ENCODE peak calls at places on chromosomes 5 and 9, in eight cellular contexts. One of them, this sample, is unnamed.

GRCh38 chr9:128150594-128151342 is 1.5 kb downstream of the LCN2 start:
- DNase-seq in stomach: peak
- DNase-seq in endothelial cell of umbilical vein: no peak
- DNase-seq in ovary: peak
- DNase-seq in esophagus muscularis mucosa: no peak
- DNase-seq in adrenal gland: no peak
- DNase-seq in A549: peak
- DNase-seq in spleen: peak
- DNase-seq in this sample: no peak

GRCh38 chr5:103724272-103724671 is 161.7 kb upstream of the NUDT12 start:
- DNase-seq in esophagus muscularis mucosa: no peak
- DNase-seq in adrenal gland: no peak
- DNase-seq in stomach: no peak
- DNase-seq in ovary: no peak
- DNase-seq in A549: no peak
- DNase-seq in endothelial cell of umbilical vein: no peak
- DNase-seq in spleen: no peak
- DNase-seq in this sample: no peak

GRCh38 chr9:135825435-135826187 is 81.7 kb downstream of the CAMSAP1 start:
- DNase-seq in esophagus muscularis mucosa: no peak
- DNase-seq in A549: no peak
- DNase-seq in stomach: no peak
- DNase-seq in endothelial cell of umbilical vein: no peak
- DNase-seq in spleen: no peak
- DNase-seq in adrenal gland: no peak
- DNase-seq in ovary: no peak
- DNase-seq in this sample: peak

GRCh38 chr5:76403713-76403962 is 553 bp downstream of the IQGAP2 start:
- DNase-seq in esophagus muscularis mucosa: no peak
- DNase-seq in endothelial cell of umbilical vein: no peak
- DNase-seq in ovary: no peak
- DNase-seq in A549: peak
- DNase-seq in spleen: no peak
- DNase-seq in adrenal gland: no peak
- DNase-seq in stomach: no peak
- DNase-seq in this sample: no peak

GRCh38 chr9:100092066-100092465 is 6.7 kb downstream of the ERP44 start:
- DNase-seq in spleen: no peak
- DNase-seq in stomach: no peak
- DNase-seq in A549: no peak
- DNase-seq in esophagus muscularis mucosa: no peak
- DNase-seq in adrenal gland: no peak
- DNase-seq in ovary: no peak
- DNase-seq in endothelial cell of umbilical vein: no peak
- DNase-seq in this sample: no peak

GRCh38 chr5:133957591-133957990 is 10.8 kb downstream of the C5orf15 start:
- DNase-seq in spleen: no peak
- DNase-seq in ovary: no peak
- DNase-seq in adrenal gland: no peak
- DNase-seq in A549: no peak
- DNase-seq in stomach: no peak
- DNase-seq in endothelial cell of umbilical vein: no peak
- DNase-seq in esophagus muscularis mucosa: peak
- DNase-seq in this sample: no peak

GRCh38 chr9:29966247-29966646 is 2393.0 kb upstream of the C9orf72 start:
- DNase-seq in A549: peak
- DNase-seq in ovary: no peak
- DNase-seq in endothelial cell of umbilical vein: no peak
- DNase-seq in adrenal gland: no peak
- DNase-seq in stomach: no peak
- DNase-seq in esophagus muscularis mucosa: no peak
- DNase-seq in spleen: no peak
- DNase-seq in this sample: no peak

GRCh38 chr5:164153469-164154172 is 648.2 kb downstream of the MAT2B start:
- DNase-seq in A549: no peak
- DNase-seq in spleen: no peak
- DNase-seq in endothelial cell of umbilical vein: peak
- DNase-seq in esophagus muscularis mucosa: no peak
- DNase-seq in adrenal gland: no peak
- DNase-seq in stomach: no peak
- DNase-seq in ovary: no peak
- DNase-seq in this sample: no peak

GRCh38 chr9:35164711-35165110 is 2.9 kb downstream of the UNC13B start:
- DNase-seq in spleen: no peak
- DNase-seq in adrenal gland: no peak
- DNase-seq in esophagus muscularis mucosa: no peak
- DNase-seq in A549: no peak
- DNase-seq in stomach: no peak
- DNase-seq in ovary: no peak
- DNase-seq in endothelial cell of umbilical vein: peak
- DNase-seq in this sample: no peak

GRCh38 chr5:143889986-143890385 is 78.0 kb downstream of the HMHB1 start:
- DNase-seq in adrenal gland: no peak
- DNase-seq in spleen: no peak
- DNase-seq in stomach: no peak
- DNase-seq in ovary: no peak
- DNase-seq in endothelial cell of umbilical vein: no peak
- DNase-seq in A549: no peak
- DNase-seq in esophagus muscularis mucosa: no peak
- DNase-seq in this sample: no peak

GRCh38 chr5:101424530-101425175 is 521.6 kb upstream of the ST8SIA4 start:
- DNase-seq in A549: peak
- DNase-seq in spleen: no peak
- DNase-seq in stomach: no peak
- DNase-seq in ovary: no peak
- DNase-seq in adrenal gland: no peak
- DNase-seq in endothelial cell of umbilical vein: peak
- DNase-seq in esophagus muscularis mucosa: no peak
- DNase-seq in this sample: no peak

DNA sequence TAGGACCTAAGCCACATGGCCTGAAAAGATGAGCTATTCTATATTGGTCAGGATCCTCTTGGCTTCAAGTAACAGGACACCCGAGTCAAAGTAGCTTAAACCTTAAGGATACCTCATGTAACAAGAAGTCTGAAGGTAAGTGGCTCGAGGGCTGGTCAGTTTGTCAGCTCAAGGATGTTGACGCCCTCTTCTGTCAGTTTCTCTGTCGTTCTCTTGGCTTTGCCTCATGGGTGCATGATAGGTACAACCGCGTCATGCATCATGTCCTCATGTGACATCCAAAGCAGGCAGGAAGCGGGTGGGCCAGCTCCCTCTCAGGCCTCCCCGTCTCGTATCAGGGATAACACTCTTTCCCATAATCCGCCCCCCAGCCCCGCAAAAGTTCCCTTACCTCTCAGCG is 22.1 kb upstream of the TCERG1 start:
- DNase-seq in spleen: no peak
- DNase-seq in endothelial cell of umbilical vein: no peak
- DNase-seq in esophagus muscularis mucosa: peak
- DNase-seq in ovary: no peak
- DNase-seq in A549: no peak
- DNase-seq in stomach: no peak
- DNase-seq in adrenal gland: no peak
- DNase-seq in this sample: no peak
- TF ChIP-seq CTCF in spleen: no peak
- TF ChIP-seq CTCF in endothelial cell of umbilical vein: no peak
- TF ChIP-seq CTCF in esophagus muscularis mucosa: no peak
- TF ChIP-seq CTCF in ovary: no peak
- TF ChIP-seq CTCF in A549: no peak
- TF ChIP-seq CTCF in stomach: no peak
- TF ChIP-seq CTCF in adrenal gland: no peak
- TF ChIP-seq CTCF in this sample: no peak

GRCh38 chr5:1801061-1801953 is at the start of gene NDUFS6:
- DNase-seq in stomach: peak
- DNase-seq in ovary: peak
- DNase-seq in endothelial cell of umbilical vein: peak
- DNase-seq in adrenal gland: peak
- DNase-seq in esophagus muscularis mucosa: no peak
- DNase-seq in A549: peak
- DNase-seq in spleen: peak
- DNase-seq in this sample: peak
- TF ChIP-seq POLR2A in stomach: no peak
- TF ChIP-seq POLR2A in ovary: no peak
- TF ChIP-seq POLR2A in endothelial cell of umbilical vein: peak
- TF ChIP-seq POLR2A in adrenal gland: peak
- TF ChIP-seq POLR2A in esophagus muscularis mucosa: peak
- TF ChIP-seq POLR2A in A549: peak
- TF ChIP-seq POLR2A in spleen: no peak
- TF ChIP-seq POLR2A in this sample: no peak

GRCh38 chr9:93525476-93525875 is 50.9 kb upstream of the PHF2 start:
- DNase-seq in esophagus muscularis mucosa: no peak
- DNase-seq in adrenal gland: no peak
- DNase-seq in A549: no peak
- DNase-seq in endothelial cell of umbilical vein: no peak
- DNase-seq in spleen: no peak
- DNase-seq in ovary: no peak
- DNase-seq in stomach: no peak
- DNase-seq in this sample: no peak

GRCh38 chr9:93523518-93524144 is 52.8 kb upstream of the PHF2 start:
- DNase-seq in adrenal gland: no peak
- DNase-seq in esophagus muscularis mucosa: no peak
- DNase-seq in stomach: no peak
- DNase-seq in ovary: no peak
- DNase-seq in A549: no peak
- DNase-seq in spleen: no peak
- DNase-seq in endothelial cell of umbilical vein: no peak
- DNase-seq in this sample: no peak

GRCh38 chr9:93522736-93523135 is 53.6 kb upstream of the PHF2 start:
- DNase-seq in stomach: no peak
- DNase-seq in spleen: no peak
- DNase-seq in esophagus muscularis mucosa: no peak
- DNase-seq in A549: no peak
- DNase-seq in ovary: no peak
- DNase-seq in adrenal gland: no peak
- DNase-seq in endothelial cell of umbilical vein: no peak
- DNase-seq in this sample: no peak

GRCh38 chr9:93517331-93517730 is 59.1 kb upstream of the PHF2 start:
- DNase-seq in A549: no peak
- DNase-seq in adrenal gland: no peak
- DNase-seq in endothelial cell of umbilical vein: no peak
- DNase-seq in ovary: no peak
- DNase-seq in stomach: no peak
- DNase-seq in spleen: no peak
- DNase-seq in esophagus muscularis mucosa: no peak
- DNase-seq in this sample: no peak

GRCh38 chr9:93520523-93520922 is 55.9 kb upstream of the PHF2 start:
- DNase-seq in esophagus muscularis mucosa: no peak
- DNase-seq in endothelial cell of umbilical vein: peak
- DNase-seq in A549: peak
- DNase-seq in ovary: no peak
- DNase-seq in spleen: no peak
- DNase-seq in adrenal gland: no peak
- DNase-seq in stomach: no peak
- DNase-seq in this sample: no peak
- TF ChIP-seq CTCF in esophagus muscularis mucosa: no peak
- TF ChIP-seq CTCF in endothelial cell of umbilical vein: no peak
- TF ChIP-seq CTCF in A549: no peak
- TF ChIP-seq CTCF in ovary: no peak
- TF ChIP-seq CTCF in spleen: no peak
- TF ChIP-seq CTCF in adrenal gland: no peak
- TF ChIP-seq CTCF in stomach: no peak
- TF ChIP-seq CTCF in this sample: no peak

DNA sequence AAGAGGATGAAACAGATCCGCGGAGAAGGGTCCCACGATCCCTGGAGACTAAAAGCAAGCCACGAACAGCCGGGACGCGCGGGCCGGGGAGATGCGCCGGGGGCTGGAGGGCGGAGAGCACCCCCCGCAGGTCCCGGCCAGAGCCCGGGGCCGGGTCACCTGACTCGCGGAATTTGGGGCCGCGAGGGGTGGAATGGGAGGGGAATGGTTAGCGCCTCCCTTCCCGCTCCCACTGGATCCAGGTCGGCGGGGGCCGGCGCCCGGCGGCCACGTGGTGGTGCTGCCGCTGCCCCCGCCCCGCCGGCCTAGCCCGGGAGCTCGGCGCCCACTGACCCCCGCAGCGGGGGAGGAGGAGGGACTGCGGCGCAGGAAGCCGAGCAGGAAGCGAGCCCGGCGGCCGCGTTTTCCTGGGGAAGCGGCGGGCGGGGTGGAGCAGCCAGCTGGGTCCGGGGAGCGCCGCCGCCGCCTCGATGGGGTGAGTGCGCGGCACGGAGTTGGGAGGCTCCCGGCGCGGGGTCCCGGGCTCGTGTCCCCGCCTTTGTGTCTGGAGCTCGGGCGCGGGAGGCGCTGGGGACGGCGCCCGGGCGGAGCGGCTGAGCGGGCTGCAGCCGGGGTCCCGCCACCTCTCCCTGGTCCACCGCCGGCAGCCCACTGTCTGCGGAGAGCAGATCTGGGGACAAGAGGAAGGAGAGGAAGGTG is at the start of gene RAI14:
- DNase-seq in adrenal gland: peak
- DNase-seq in A549: peak
- DNase-seq in endothelial cell of umbilical vein: peak
- DNase-seq in esophagus muscularis mucosa: no peak
- DNase-seq in stomach: peak
- DNase-seq in spleen: peak
- DNase-seq in ovary: peak
- DNase-seq in this sample: peak
- TF ChIP-seq POLR2A in adrenal gland: peak
- TF ChIP-seq POLR2A in A549: peak
- TF ChIP-seq POLR2A in endothelial cell of umbilical vein: peak
- TF ChIP-seq POLR2A in esophagus muscularis mucosa: peak
- TF ChIP-seq POLR2A in stomach: no peak
- TF ChIP-seq POLR2A in spleen: no peak
- TF ChIP-seq POLR2A in ovary: peak
- TF ChIP-seq POLR2A in this sample: no peak

GRCh38 chr5:98111686-98112085 is 661.8 kb upstream of the RGMB start:
- DNase-seq in stomach: no peak
- DNase-seq in adrenal gland: no peak
- DNase-seq in esophagus muscularis mucosa: no peak
- DNase-seq in A549: no peak
- DNase-seq in ovary: no peak
- DNase-seq in endothelial cell of umbilical vein: no peak
- DNase-seq in spleen: no peak
- DNase-seq in this sample: no peak
- TF ChIP-seq CTCF in stomach: no peak
- TF ChIP-seq CTCF in adrenal gland: no peak
- TF ChIP-seq CTCF in esophagus muscularis mucosa: no peak
- TF ChIP-seq CTCF in A549: no peak
- TF ChIP-seq CTCF in ovary: no peak
- TF ChIP-seq CTCF in endothelial cell of umbilical vein: no peak
- TF ChIP-seq CTCF in spleen: no peak
- TF ChIP-seq CTCF in this sample: no peak